ENCODE peak calls at places on chromosomes 11 and 22, in ten cellular contexts. One of them, this sample, is unnamed.

GRCh38 chr11:7077101-7077500 is 11.7 kb upstream of the RBMXL2 start:
- DNase-seq in breast epithelium: no peak
- DNase-seq in astrocyte of the cerebellum: no peak
- DNase-seq in EL: no peak
- DNase-seq in sciatic nerve: no peak
- DNase-seq in skeletal muscle cell: no peak
- DNase-seq in stimulated activated CD4-positive, alpha-beta T cell treated with anti-CD3 and anti-CD28 coated beads, Interleukin-4, amount 100 ng/mL, for 4 hours: no peak
- DNase-seq in neural progenitor cell: peak; percentile 74
- DNase-seq in lower lobe of right lung: no peak
- DNase-seq in progenitor cell of endocrine pancreas: no peak
- DNase-seq in this sample: no peak

GRCh38 chr11:97814325-97814959 is 1206.3 kb upstream of the CNTN5 start:
- DNase-seq in progenitor cell of endocrine pancreas: no peak
- DNase-seq in sciatic nerve: no peak
- DNase-seq in astrocyte of the cerebellum: no peak
- DNase-seq in breast epithelium: no peak
- DNase-seq in EL: no peak
- DNase-seq in lower lobe of right lung: no peak
- DNase-seq in stimulated activated CD4-positive, alpha-beta T cell treated with anti-CD3 and anti-CD28 coated beads, Interleukin-4, amount 100 ng/mL, for 4 hours: no peak
- DNase-seq in skeletal muscle cell: no peak
- DNase-seq in neural progenitor cell: no peak
- DNase-seq in this sample: no peak

GRCh38 chr11:94775576-94776327 is 7.6 kb downstream of the AMOTL1 start:
- DNase-seq in stimulated activated CD4-positive, alpha-beta T cell treated with anti-CD3 and anti-CD28 coated beads, Interleukin-4, amount 100 ng/mL, for 4 hours: no peak
- DNase-seq in skeletal muscle cell: no peak
- DNase-seq in EL: no peak
- DNase-seq in astrocyte of the cerebellum: no peak
- DNase-seq in neural progenitor cell: no peak
- DNase-seq in lower lobe of right lung: no peak
- DNase-seq in sciatic nerve: no peak
- DNase-seq in breast epithelium: no peak
- DNase-seq in progenitor cell of endocrine pancreas: no peak
- DNase-seq in this sample: peak; percentile 57

GRCh38 chr11:59216654-59217640 is 4.2 kb upstream of the MPEG1 start:
- DNase-seq in sciatic nerve: no peak
- DNase-seq in astrocyte of the cerebellum: no peak
- DNase-seq in progenitor cell of endocrine pancreas: no peak
- DNase-seq in breast epithelium: peak; percentile 37
- DNase-seq in skeletal muscle cell: peak; percentile 13
- DNase-seq in neural progenitor cell: no peak
- DNase-seq in stimulated activated CD4-positive, alpha-beta T cell treated with anti-CD3 and anti-CD28 coated beads, Interleukin-4, amount 100 ng/mL, for 4 hours: no peak
- DNase-seq in EL: peak; percentile 56
- DNase-seq in lower lobe of right lung: no peak
- DNase-seq in this sample: no peak

GRCh38 chr11:93740802-93741093 is 547 bp downstream of the TAF1D start:
- DNase-seq in progenitor cell of endocrine pancreas: no peak
- DNase-seq in neural progenitor cell: peak; percentile 72
- DNase-seq in breast epithelium: peak; percentile 32
- DNase-seq in EL: peak; percentile 63
- DNase-seq in skeletal muscle cell: no peak
- DNase-seq in sciatic nerve: peak; percentile 71
- DNase-seq in stimulated activated CD4-positive, alpha-beta T cell treated with anti-CD3 and anti-CD28 coated beads, Interleukin-4, amount 100 ng/mL, for 4 hours: peak; percentile 62
- DNase-seq in astrocyte of the cerebellum: peak; percentile 33
- DNase-seq in lower lobe of right lung: peak; percentile 77
- DNase-seq in this sample: peak; percentile 5

GRCh38 chr11:44570411-44571155 is 5.1 kb downstream of the CD82 start:
- DNase-seq in sciatic nerve: no peak
- DNase-seq in breast epithelium: no peak
- DNase-seq in EL: no peak
- DNase-seq in astrocyte of the cerebellum: no peak
- DNase-seq in skeletal muscle cell: no peak
- DNase-seq in progenitor cell of endocrine pancreas: no peak
- DNase-seq in lower lobe of right lung: no peak
- DNase-seq in stimulated activated CD4-positive, alpha-beta T cell treated with anti-CD3 and anti-CD28 coated beads, Interleukin-4, amount 100 ng/mL, for 4 hours: no peak
- DNase-seq in neural progenitor cell: no peak
- DNase-seq in this sample: no peak

GRCh38 chr22:32920734-32921133 is 119.2 kb downstream of the TIMP3 start:
- DNase-seq in lower lobe of right lung: no peak
- DNase-seq in sciatic nerve: no peak
- DNase-seq in neural progenitor cell: no peak
- DNase-seq in skeletal muscle cell: no peak
- DNase-seq in breast epithelium: no peak
- DNase-seq in progenitor cell of endocrine pancreas: no peak
- DNase-seq in EL: no peak
- DNase-seq in stimulated activated CD4-positive, alpha-beta T cell treated with anti-CD3 and anti-CD28 coated beads, Interleukin-4, amount 100 ng/mL, for 4 hours: no peak
- DNase-seq in astrocyte of the cerebellum: no peak
- DNase-seq in this sample: no peak

GRCh38 chr11:85718991-85719807 is 33.2 kb upstream of the CCDC89 start:
- DNase-seq in EL: peak; percentile 100
- DNase-seq in neural progenitor cell: peak; percentile 90
- DNase-seq in astrocyte of the cerebellum: peak; percentile 98
- DNase-seq in sciatic nerve: peak; percentile 68
- DNase-seq in breast epithelium: no peak
- DNase-seq in lower lobe of right lung: no peak
- DNase-seq in stimulated activated CD4-positive, alpha-beta T cell treated with anti-CD3 and anti-CD28 coated beads, Interleukin-4, amount 100 ng/mL, for 4 hours: no peak
- DNase-seq in progenitor cell of endocrine pancreas: no peak
- DNase-seq in skeletal muscle cell: peak; percentile 96
- DNase-seq in this sample: no peak

GRCh38 chr22:49544286-49544685 is 283.4 kb downstream of the BRD1 start:
- DNase-seq in EL: no peak
- DNase-seq in progenitor cell of endocrine pancreas: no peak
- DNase-seq in sciatic nerve: no peak
- DNase-seq in stimulated activated CD4-positive, alpha-beta T cell treated with anti-CD3 and anti-CD28 coated beads, Interleukin-4, amount 100 ng/mL, for 4 hours: no peak
- DNase-seq in neural progenitor cell: no peak
- DNase-seq in skeletal muscle cell: no peak
- DNase-seq in breast epithelium: no peak
- DNase-seq in lower lobe of right lung: peak; percentile 2
- DNase-seq in astrocyte of the cerebellum: no peak
- DNase-seq in this sample: no peak

This sample was measured in SHP77.